ENCODE peak calls at places on chromosomes 7 and 10, in eight cellular contexts. G, E, S, I, A, V, F and L are unnamed samples.

GRCh38 chr7:80623465-80624252 is 14.8 kb upstream of the CD36 start:
- DNase-seq in F (no peak), S (no peak), G (no peak), E (no peak), I (peak; percentile 38), A (no peak), V (no peak), L (no peak)

GRCh38 chr7:156232931-156233705 is 407.5 kb upstream of the RNF32 start:
- DNase-seq in E (no peak), I (peak; percentile 27), G (no peak), V (no peak), F (no peak), S (no peak), A (no peak), L (no peak)

GRCh38 chr7:116284390-116284789 is 74.1 kb downstream of the TES start:
- DNase-seq in F (no peak), A (no peak), I (no peak), E (no peak), G (no peak), V (no peak), S (no peak), L (no peak)

GRCh38 chr10:117237401-117237991 is 3.4 kb upstream of the SLC18A2 start:
- DNase-seq in I (no peak), G (no peak), A (no peak), V (no peak), S (no peak), F (peak; percentile 32), E (no peak), L (no peak)

GRCh38 chr7:40676220-40676619 is 541.4 kb downstream of the SUGCT start:
- DNase-seq in F (no peak), G (no peak), A (no peak), S (no peak), I (no peak), V (no peak), E (no peak), L (no peak)

GRCh38 chr10:132882481-132882951 is 59.9 kb downstream of the CFAP46 start:
- DNase-seq in G (no peak), S (no peak), V (no peak), I (no peak), E (no peak), A (no peak), F (peak; percentile 42), L (no peak)

GRCh38 chr10:21989453-21990154 is 13.9 kb downstream of the DNAJC1 start:
- DNase-seq in G (peak; percentile 44), I (peak; percentile 43), E (peak; percentile 54), F (peak; percentile 59), A (peak; percentile 59), V (no peak), S (peak; percentile 48), L (no peak)

GRCh38 chr7:144410441-144410840 is 6.9 kb upstream of the NOBOX start:
- DNase-seq in S (no peak), F (no peak), E (no peak), I (no peak), G (no peak), A (no peak), V (no peak), L (no peak)

GRCh38 chr7:100855515-100855914 is 3.0 kb downstream of the SLC12A9 start:
- DNase-seq in G (no peak), S (no peak), E (no peak), A (no peak), I (no peak), F (peak; percentile 69), V (no peak), L (no peak)

GRCh38 chr10:72364239-72364777 is 9.6 kb upstream of the DNAJB12 start:
- DNase-seq in A (peak; percentile 91), E (peak; percentile 84), F (peak; percentile 94), S (peak; percentile 93), V (peak; percentile 81), G (peak; percentile 89), I (peak; percentile 90), L (peak; percentile 60)

GRCh38 chr10:94042001-94042813 is 48.5 kb downstream of the PLCE1 start:
- DNase-seq in G (no peak), A (no peak), E (peak; percentile 75), I (no peak), F (no peak), V (no peak), S (peak; percentile 65), L (no peak)

GRCh38 chr10:35909291-35909690 is 267.2 kb upstream of the FZD8 start:
- DNase-seq in E (no peak), S (no peak), G (no peak), F (no peak), I (no peak), V (no peak), A (no peak), L (no peak)

GRCh38 chr10:28841625-28842024 is 164.3 kb downstream of the BAMBI start:
- DNase-seq in G (no peak), S (peak; percentile 49), E (no peak), V (no peak), I (no peak), F (no peak), A (no peak), L (no peak)

GRCh38 chr7:104972510-104972909 is 41.5 kb upstream of the KMT2E start:
- DNase-seq in G (no peak), A (no peak), E (no peak), V (no peak), I (no peak), F (no peak), S (peak; percentile 42), L (no peak)

GRCh38 chr10:124384591-124385190 is 34.0 kb downstream of the OAT start:
- DNase-seq in E (no peak), V (no peak), F (no peak), I (no peak), S (no peak), G (no peak), A (no peak), L (no peak)

GRCh38 chr10:97574374-97575100 is 2.0 kb downstream of the ANKRD2 start:
- DNase-seq in V (peak; percentile 94), S (peak; percentile 22), A (peak; percentile 95), E (peak; percentile 100), F (peak; percentile 91), G (no peak), I (peak; percentile 80), L (no peak)
- H3K27ac ChIP-seq in V (peak overlapping the region; percentile 87), S (no peak overlapping the region), A (peak overlapping the region; percentile 75), E (peak overlapping the region; percentile 93), F (peak overlapping the region; percentile 76), G (no peak overlapping the region), I (peak overlapping the region; percentile 97), L (no peak overlapping the region)

GRCh38 chr7:235576-236395 is 43.4 kb downstream of the FAM20C start:
- DNase-seq in G (no peak), E (no peak), A (peak; percentile 87), I (no peak), V (no peak), F (peak; percentile 89), S (no peak), L (no peak)
- H3K27ac ChIP-seq in G (no peak overlapping the region), E (peak overlapping the region; percentile 91), A (peak overlapping the region; percentile 79), I (no peak overlapping the region), V (peak overlapping the region; percentile 86), F (peak overlapping the region; percentile 94), S (no peak overlapping the region), L (no peak overlapping the region)

GRCh38 chr10:119849944-119850343 is 22.7 kb downstream of the MCMBP start:
- DNase-seq in S (no peak), E (no peak), I (no peak), F (no peak), V (no peak), G (no peak), A (no peak), L (no peak)

GRCh38 chr10:119852277-119852676 is 20.4 kb downstream of the MCMBP start:
- DNase-seq in F (no peak), E (no peak), V (no peak), S (no peak), G (no peak), A (no peak), I (no peak), L (no peak)

GRCh38 chr10:119853584-119853983 is 19.1 kb downstream of the MCMBP start:
- DNase-seq in V (no peak), F (no peak), A (no peak), G (no peak), I (no peak), E (no peak), S (no peak), L (no peak)

GRCh38 chr10:119852822-119853221 is 19.8 kb downstream of the MCMBP start:
- DNase-seq in I (no peak), V (no peak), G (no peak), A (no peak), F (no peak), S (no peak), E (no peak), L (no peak)

DNA sequence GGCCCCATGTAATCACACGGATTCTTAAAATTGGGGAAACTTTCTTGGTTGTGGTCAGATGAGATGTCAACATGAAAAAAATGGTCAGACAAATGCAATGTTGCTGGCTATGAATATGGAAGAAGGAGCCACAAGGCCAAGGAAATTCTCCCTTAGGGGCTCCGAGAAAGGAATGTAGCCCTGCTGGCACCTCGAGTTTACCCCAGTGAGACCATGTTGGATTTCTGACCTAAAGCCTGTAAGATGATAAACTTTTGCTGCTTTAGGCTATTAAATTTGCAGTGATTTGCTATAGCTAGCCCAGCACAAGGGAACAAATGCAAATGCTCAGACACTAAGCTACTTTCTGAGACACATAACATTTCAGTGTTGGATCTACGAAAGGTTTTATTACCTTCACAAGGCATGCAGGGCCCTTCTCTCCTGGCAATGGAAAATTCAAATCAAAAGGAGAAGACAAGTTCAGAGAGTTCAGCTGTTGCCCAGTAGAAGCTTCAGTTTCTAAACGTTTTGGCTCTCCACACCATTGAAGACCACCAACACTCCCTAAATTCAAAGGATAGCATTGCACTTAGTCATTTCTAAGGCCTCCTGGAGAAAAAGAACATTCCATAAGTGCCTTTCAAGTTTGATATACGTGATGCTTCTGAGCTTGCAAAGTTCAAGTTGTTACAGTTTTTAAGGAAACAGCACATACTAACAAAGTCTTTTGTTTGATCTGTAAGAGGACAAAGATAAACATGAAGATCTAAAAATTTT is 23.4 kb downstream of the MCMBP start:
- DNase-seq in I (no peak), A (no peak), E (no peak), S (peak; percentile 41), V (no peak), G (no peak), F (no peak), L (no peak)
- H3K27ac ChIP-seq in I (no peak overlapping the region), A (no peak overlapping the region), E (peak overlapping the region; percentile 43), S (peak overlapping the region; percentile 61), V (no peak overlapping the region), G (no peak overlapping the region), F (no peak overlapping the region), L (no peak overlapping the region)

GRCh38 chr7:79293655-79294142 is 159.8 kb downstream of the MAGI2 start:
- DNase-seq in G (no peak), I (peak; percentile 60), F (no peak), E (peak; percentile 71), A (peak; percentile 18), V (peak; percentile 93), S (peak; percentile 85), L (no peak)

GRCh38 chr7:79290841-79291497 is 162.5 kb downstream of the MAGI2 start:
- DNase-seq in I (no peak), S (no peak), A (no peak), E (no peak), G (no peak), F (no peak), V (peak; percentile 73), L (no peak)

GRCh38 chr7:79290398-79290797 is 163.1 kb downstream of the MAGI2 start:
- DNase-seq in I (no peak), V (no peak), F (no peak), S (no peak), A (no peak), E (no peak), G (no peak), L (no peak)

GRCh38 chr7:79291498-79291865 is 162.0 kb downstream of the MAGI2 start:
- DNase-seq in G (no peak), F (no peak), S (no peak), E (no peak), V (no peak), I (no peak), A (no peak), L (no peak)

GRCh38 chr7:79292834-79293233 is 160.6 kb downstream of the MAGI2 start:
- DNase-seq in V (no peak), A (no peak), I (no peak), S (no peak), G (no peak), E (no peak), F (no peak), L (no peak)
- H3K27ac ChIP-seq in V (peak overlapping the region; percentile 96), A (no peak overlapping the region), I (no peak overlapping the region), S (no peak overlapping the region), G (no peak overlapping the region), E (peak overlapping the region; percentile 48), F (no peak overlapping the region), L (no peak overlapping the region)